ENCODE peak calls at places on chromosome 14, in four cellular contexts. One of them, this sample, is unnamed.

GRCh38 chr14:61578745-61579144 is 116.6 kb upstream of the HIF1A start:
- DNase-seq in H9: no peak
- DNase-seq in IMR-90: no peak
- DNase-seq in neuronal stem cell: no peak
- DNase-seq in this sample: no peak

GRCh38 chr14:104865631-104866441 is 768 bp downstream of the CEP170B start:
- DNase-seq in H9: peak; percentile 64
- DNase-seq in IMR-90: peak; percentile 67
- DNase-seq in neuronal stem cell: no peak
- DNase-seq in this sample: peak; percentile 83

GRCh38 chr14:106209745-106210144 is 683.4 kb downstream of the TMEM121 start:
- DNase-seq in H9: no peak
- DNase-seq in IMR-90: no peak
- DNase-seq in neuronal stem cell: no peak
- DNase-seq in this sample: no peak

GRCh38 chr14:63896278-63896720 is 43.5 kb downstream of the SYNE2 start:
- DNase-seq in H9: no peak
- DNase-seq in IMR-90: peak; percentile 71
- DNase-seq in neuronal stem cell: no peak
- DNase-seq in this sample: no peak

GRCh38 chr14:47442206-47442605 is 233.2 kb downstream of the MDGA2 start:
- DNase-seq in H9: peak; percentile 80
- DNase-seq in IMR-90: no peak
- DNase-seq in neuronal stem cell: peak; percentile 21
- DNase-seq in this sample: peak; percentile 93

GRCh38 chr14:88245321-88245720 is 77.7 kb downstream of the KCNK10 start:
- DNase-seq in H9: no peak
- DNase-seq in IMR-90: no peak
- DNase-seq in neuronal stem cell: no peak
- DNase-seq in this sample: no peak

GRCh38 chr14:91363776-91364523 is 53.7 kb downstream of the CCDC88C start:
- DNase-seq in H9: no peak
- DNase-seq in IMR-90: no peak
- DNase-seq in neuronal stem cell: no peak
- DNase-seq in this sample: no peak

GRCh38 chr14:54796961-54797360 is 105.7 kb downstream of the GCH1 start:
- DNase-seq in H9: no peak
- DNase-seq in IMR-90: peak; percentile 81
- DNase-seq in neuronal stem cell: no peak
- DNase-seq in this sample: no peak

GRCh38 chr14:76647699-76648298 is 113.5 kb upstream of the VASH1 start:
- DNase-seq in H9: peak; percentile 62
- DNase-seq in IMR-90: peak; percentile 59
- DNase-seq in neuronal stem cell: peak; percentile 30
- DNase-seq in this sample: peak; percentile 71

GRCh38 chr14:104888489-104889373 is 23.7 kb downstream of the CEP170B start:
- DNase-seq in H9: no peak
- DNase-seq in IMR-90: no peak
- DNase-seq in neuronal stem cell: no peak
- DNase-seq in this sample: no peak

GRCh38 chr14:105356927-105357326 is 41.4 kb upstream of the TEX22 start:
- DNase-seq in H9: no peak
- DNase-seq in IMR-90: no peak
- DNase-seq in neuronal stem cell: no peak
- DNase-seq in this sample: no peak

GRCh38 chr14:65042731-65043372 is 56.2 kb downstream of the FNTB start:
- DNase-seq in H9: no peak
- DNase-seq in IMR-90: no peak
- DNase-seq in neuronal stem cell: no peak
- DNase-seq in this sample: no peak

GRCh38 chr14:60051690-60052324 is 39.9 kb upstream of the PCNX4 start:
- DNase-seq in H9: no peak
- DNase-seq in IMR-90: peak; percentile 0
- DNase-seq in neuronal stem cell: no peak
- DNase-seq in this sample: no peak

GRCh38 chr14:100213956-100214767 is 24.8 kb upstream of the YY1 start:
- DNase-seq in H9: peak; percentile 96
- DNase-seq in IMR-90: peak; percentile 37
- DNase-seq in neuronal stem cell: peak; percentile 82
- DNase-seq in this sample: peak; percentile 96

GRCh38 chr14:100212476-100213333 is 26.2 kb upstream of the YY1 start:
- DNase-seq in H9: no peak
- DNase-seq in IMR-90: no peak
- DNase-seq in neuronal stem cell: no peak
- DNase-seq in this sample: no peak

GRCh38 chr14:100213587-100213955 is 25.4 kb upstream of the YY1 start:
- DNase-seq in H9: no peak
- DNase-seq in IMR-90: no peak
- DNase-seq in neuronal stem cell: no peak
- DNase-seq in this sample: no peak

GRCh38 chr14:100214768-100215079 is 24.2 kb upstream of the YY1 start:
- DNase-seq in H9: no peak
- DNase-seq in IMR-90: no peak
- DNase-seq in neuronal stem cell: no peak
- DNase-seq in this sample: no peak

GRCh38 chr14:100215330-100215885 is 23.5 kb upstream of the YY1 start:
- DNase-seq in H9: no peak
- DNase-seq in IMR-90: no peak
- DNase-seq in neuronal stem cell: no peak
- DNase-seq in this sample: no peak
- H2AK5ac ChIP-seq in H9: no peak overlapping the region
- H2AK5ac ChIP-seq in IMR-90: no peak overlapping the region
- H2AK5ac ChIP-seq in neuronal stem cell: peak overlapping the region; percentile 27
- H2AK5ac ChIP-seq in this sample: peak overlapping the region; percentile 59

GRCh38 chr14:37197421-37198272 is at the start of gene MIPOL1:
- DNase-seq in H9: peak; percentile 65
- DNase-seq in IMR-90: peak; percentile 90
- DNase-seq in neuronal stem cell: peak; percentile 61
- DNase-seq in this sample: peak; percentile 80

GRCh38 chr14:37198907-37199306 is 1.2 kb downstream of the MIPOL1 start:
- DNase-seq in H9: no peak
- DNase-seq in IMR-90: no peak
- DNase-seq in neuronal stem cell: no peak
- DNase-seq in this sample: no peak

GRCh38 chr14:37195327-37195726 is 2.4 kb upstream of the MIPOL1 start:
- DNase-seq in H9: no peak
- DNase-seq in IMR-90: peak; percentile 87
- DNase-seq in neuronal stem cell: no peak
- DNase-seq in this sample: no peak

GRCh38 chr14:37196604-37197420 is 925 bp upstream of the MIPOL1 start:
- DNase-seq in H9: no peak
- DNase-seq in IMR-90: no peak
- DNase-seq in neuronal stem cell: no peak
- DNase-seq in this sample: no peak

GRCh38 chr14:37198273-37198598 is 499 bp downstream of the MIPOL1 start:
- DNase-seq in H9: no peak
- DNase-seq in IMR-90: no peak
- DNase-seq in neuronal stem cell: no peak
- DNase-seq in this sample: no peak
- H4K8ac ChIP-seq in H9: no peak overlapping the region
- H4K8ac ChIP-seq in IMR-90: peak overlapping the region; percentile 86
- H4K8ac ChIP-seq in neuronal stem cell: no peak overlapping the region
- H4K8ac ChIP-seq in this sample: no peak overlapping the region

GRCh38 chr14:68463705-68464104 is 329.2 kb downstream of the ZFP36L1 start:
- DNase-seq in H9: no peak
- DNase-seq in IMR-90: no peak
- DNase-seq in neuronal stem cell: no peak
- DNase-seq in this sample: no peak

GRCh38 chr14:68461086-68461485 is 331.8 kb downstream of the ZFP36L1 start:
- DNase-seq in H9: no peak
- DNase-seq in IMR-90: no peak
- DNase-seq in neuronal stem cell: no peak
- DNase-seq in this sample: no peak

GRCh38 chr14:68464716-68465115 is 328.2 kb downstream of the ZFP36L1 start:
- DNase-seq in H9: no peak
- DNase-seq in IMR-90: peak; percentile 64
- DNase-seq in neuronal stem cell: no peak
- DNase-seq in this sample: no peak

GRCh38 chr14:68463299-68463698 is 329.6 kb downstream of the ZFP36L1 start:
- DNase-seq in H9: no peak
- DNase-seq in IMR-90: no peak
- DNase-seq in neuronal stem cell: no peak
- DNase-seq in this sample: no peak

DNA sequence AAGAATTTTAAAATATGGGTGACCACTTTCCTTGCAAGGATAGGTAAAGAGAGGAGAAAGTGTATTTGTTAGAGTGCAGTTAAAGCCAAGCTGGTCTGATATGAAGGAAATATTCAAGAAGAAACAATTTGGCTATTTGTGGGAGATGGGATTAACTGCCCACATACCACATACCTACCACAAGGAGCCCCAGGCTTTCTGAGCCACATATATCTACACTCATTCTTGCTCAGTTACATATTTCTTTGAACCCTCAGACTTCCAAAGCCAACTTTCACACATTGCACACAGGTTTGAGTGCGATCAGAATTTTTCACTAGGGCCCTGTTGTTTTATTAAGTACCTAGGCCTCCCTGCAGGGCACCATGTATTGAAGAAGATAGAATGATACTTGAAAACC is 330.2 kb downstream of the ZFP36L1 start:
- DNase-seq in H9: no peak
- DNase-seq in IMR-90: no peak
- DNase-seq in neuronal stem cell: no peak
- DNase-seq in this sample: no peak
- H2AK5ac ChIP-seq in H9: no peak overlapping the region
- H2AK5ac ChIP-seq in IMR-90: no peak overlapping the region
- H2AK5ac ChIP-seq in neuronal stem cell: no peak overlapping the region
- H2AK5ac ChIP-seq in this sample: no peak overlapping the region

GRCh38 chr14:23299986-23300686 is 2.5 kb downstream of the PPP1R3E start:
- DNase-seq in H9: no peak
- DNase-seq in IMR-90: no peak
- DNase-seq in neuronal stem cell: no peak
- DNase-seq in this sample: no peak
- H4K8ac ChIP-seq in H9: no peak overlapping the region
- H4K8ac ChIP-seq in IMR-90: peak overlapping the region; percentile 95
- H4K8ac ChIP-seq in neuronal stem cell: no peak overlapping the region
- H4K8ac ChIP-seq in this sample: no peak overlapping the region

GRCh38 chr14:74685054-74685453 is 27.8 kb downstream of the AREL1 start:
- DNase-seq in H9: no peak
- DNase-seq in IMR-90: no peak
- DNase-seq in neuronal stem cell: no peak
- DNase-seq in this sample: no peak
- H2AK5ac ChIP-seq in H9: no peak overlapping the region
- H2AK5ac ChIP-seq in IMR-90: no peak overlapping the region
- H2AK5ac ChIP-seq in neuronal stem cell: no peak overlapping the region
- H2AK5ac ChIP-seq in this sample: no peak overlapping the region

DNA sequence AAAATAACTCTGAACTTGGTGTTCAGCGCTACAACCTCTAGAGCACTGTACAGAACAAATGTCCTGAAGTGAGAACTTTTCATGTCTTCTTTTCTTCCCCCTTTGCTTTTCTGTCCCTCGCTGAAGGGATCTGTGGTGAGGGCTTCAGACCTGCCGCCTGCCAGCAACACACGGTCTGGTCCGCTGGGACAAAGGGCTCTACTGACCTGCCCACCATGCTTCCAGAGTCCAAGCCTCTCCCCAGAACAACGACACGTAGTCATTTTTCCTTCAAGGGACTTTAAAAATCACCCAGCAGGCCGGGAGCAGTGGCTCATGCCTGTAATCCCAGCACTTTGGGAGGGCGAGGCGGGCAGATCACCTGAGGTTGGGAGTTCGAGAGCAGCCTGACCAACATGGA is 140.4 kb downstream of the EFCAB11 start:
- DNase-seq in H9: no peak
- DNase-seq in IMR-90: no peak
- DNase-seq in neuronal stem cell: no peak
- DNase-seq in this sample: no peak
- H4K8ac ChIP-seq in H9: no peak overlapping the region
- H4K8ac ChIP-seq in IMR-90: peak overlapping the region; percentile 80
- H4K8ac ChIP-seq in neuronal stem cell: no peak overlapping the region
- H4K8ac ChIP-seq in this sample: no peak overlapping the region

GRCh38 chr14:101370593-101371569 is 190.4 kb upstream of the DIO3 start:
- DNase-seq in H9: no peak
- DNase-seq in IMR-90: no peak
- DNase-seq in neuronal stem cell: no peak
- DNase-seq in this sample: no peak

GRCh38 chr14:101372894-101373640 is 188.2 kb upstream of the DIO3 start:
- DNase-seq in H9: no peak
- DNase-seq in IMR-90: no peak
- DNase-seq in neuronal stem cell: no peak
- DNase-seq in this sample: peak; percentile 13

GRCh38 chr14:101373690-101374295 is 187.5 kb upstream of the DIO3 start:
- DNase-seq in H9: no peak
- DNase-seq in IMR-90: no peak
- DNase-seq in neuronal stem cell: no peak
- DNase-seq in this sample: no peak

GRCh38 chr14:101371691-101372493 is 189.4 kb upstream of the DIO3 start:
- DNase-seq in H9: no peak
- DNase-seq in IMR-90: no peak
- DNase-seq in neuronal stem cell: no peak
- DNase-seq in this sample: no peak

GRCh38 chr14:101372494-101372813 is 188.8 kb upstream of the DIO3 start:
- DNase-seq in H9: no peak
- DNase-seq in IMR-90: no peak
- DNase-seq in neuronal stem cell: no peak
- DNase-seq in this sample: no peak
- H2AK5ac ChIP-seq in H9: no peak overlapping the region
- H2AK5ac ChIP-seq in IMR-90: no peak overlapping the region
- H2AK5ac ChIP-seq in neuronal stem cell: no peak overlapping the region
- H2AK5ac ChIP-seq in this sample: no peak overlapping the region

GRCh38 chr14:68649461-68650189 is 143.2 kb downstream of the ZFP36L1 start:
- DNase-seq in H9: peak; percentile 6
- DNase-seq in IMR-90: peak; percentile 53
- DNase-seq in neuronal stem cell: no peak
- DNase-seq in this sample: no peak
- H4K8ac ChIP-seq in H9: no peak overlapping the region
- H4K8ac ChIP-seq in IMR-90: no peak overlapping the region
- H4K8ac ChIP-seq in neuronal stem cell: no peak overlapping the region
- H4K8ac ChIP-seq in this sample: no peak overlapping the region

GRCh38 chr14:72894623-72895378 is 900 bp upstream of the DPF3 start:
- DNase-seq in H9: peak; percentile 59
- DNase-seq in IMR-90: no peak
- DNase-seq in neuronal stem cell: peak; percentile 44
- DNase-seq in this sample: peak; percentile 85
- H2AK5ac ChIP-seq in H9: no peak overlapping the region
- H2AK5ac ChIP-seq in IMR-90: peak overlapping the region; percentile 5
- H2AK5ac ChIP-seq in neuronal stem cell: no peak overlapping the region
- H2AK5ac ChIP-seq in this sample: no peak overlapping the region